ENCODE peak calls at places on chromosomes 7 and 10, in four cellular contexts. One of them, this sample, is unnamed.

GRCh38 chr10:97596101-97597055 is 6.9 kb downstream of the C10orf62 start:
- DNase-seq in T follicular helper cell: no peak
- DNase-seq in KBM-7: no peak
- DNase-seq in AG10803: peak; percentile 78
- DNase-seq in this sample: no peak

GRCh38 chr10:81874878-81875679 is at the start of gene NRG3:
- DNase-seq in T follicular helper cell: no peak
- DNase-seq in AG10803: no peak
- DNase-seq in KBM-7: no peak
- DNase-seq in this sample: no peak

GRCh38 chr7:151780626-151781025 is 96.3 kb downstream of the PRKAG2 start:
- DNase-seq in KBM-7: no peak
- DNase-seq in T follicular helper cell: no peak
- DNase-seq in AG10803: no peak
- DNase-seq in this sample: no peak

GRCh38 chr10:24731942-24732341 is 8.3 kb upstream of the ARHGAP21 start:
- DNase-seq in KBM-7: no peak
- DNase-seq in AG10803: no peak
- DNase-seq in T follicular helper cell: no peak
- DNase-seq in this sample: no peak

GRCh38 chr10:78741541-78741940 is 327.2 kb upstream of the ZMIZ1 start:
- DNase-seq in T follicular helper cell: no peak
- DNase-seq in KBM-7: peak; percentile 54
- DNase-seq in AG10803: peak; percentile 70
- DNase-seq in this sample: no peak

GRCh38 chr10:63866747-63867140 is 345.5 kb downstream of the REEP3 start:
- DNase-seq in T follicular helper cell: no peak
- DNase-seq in AG10803: no peak
- DNase-seq in KBM-7: peak; percentile 42
- DNase-seq in this sample: no peak

GRCh38 chr10:64682043-64682442 is 1160.8 kb downstream of the REEP3 start:
- DNase-seq in AG10803: no peak
- DNase-seq in T follicular helper cell: no peak
- DNase-seq in KBM-7: no peak
- DNase-seq in this sample: no peak

GRCh38 chr10:33509231-33509871 is 174.9 kb upstream of the NRP1 start:
- DNase-seq in KBM-7: peak; percentile 79
- DNase-seq in AG10803: peak; percentile 77
- DNase-seq in T follicular helper cell: no peak
- DNase-seq in this sample: no peak

GRCh38 chr10:96685297-96685696 is 35.0 kb downstream of the PIK3AP1 start:
- DNase-seq in KBM-7: no peak
- DNase-seq in AG10803: peak; percentile 44
- DNase-seq in T follicular helper cell: no peak
- DNase-seq in this sample: no peak

GRCh38 chr7:18288322-18289037 is 207.1 kb upstream of the HDAC9 start:
- DNase-seq in T follicular helper cell: no peak
- DNase-seq in KBM-7: no peak
- DNase-seq in AG10803: no peak
- DNase-seq in this sample: no peak

GRCh38 chr7:27992092-27992491 is 188.5 kb downstream of the JAZF1 start:
- DNase-seq in T follicular helper cell: no peak
- DNase-seq in KBM-7: no peak
- DNase-seq in AG10803: peak; percentile 56
- DNase-seq in this sample: no peak

GRCh38 chr7:154767194-154767593 is 235.7 kb downstream of the PAXIP1 start:
- DNase-seq in AG10803: no peak
- DNase-seq in KBM-7: no peak
- DNase-seq in T follicular helper cell: no peak
- DNase-seq in this sample: no peak

GRCh38 chr7:7439564-7439963 is 96.1 kb downstream of the COL28A1 start:
- DNase-seq in T follicular helper cell: no peak
- DNase-seq in AG10803: no peak
- DNase-seq in KBM-7: no peak
- DNase-seq in this sample: no peak

GRCh38 chr10:11150876-11151275 is 133.2 kb downstream of the CELF2 start:
- DNase-seq in KBM-7: no peak
- DNase-seq in AG10803: no peak
- DNase-seq in T follicular helper cell: peak; percentile 36
- DNase-seq in this sample: no peak

GRCh38 chr7:28754027-28754426 is 204.1 kb downstream of the TRIL start:
- DNase-seq in AG10803: peak; percentile 36
- DNase-seq in T follicular helper cell: no peak
- DNase-seq in KBM-7: no peak
- DNase-seq in this sample: no peak

GRCh38 chr10:62037166-62037831 is 135.8 kb downstream of the ARID5B start:
- DNase-seq in KBM-7: no peak
- DNase-seq in AG10803: peak; percentile 86
- DNase-seq in T follicular helper cell: no peak
- DNase-seq in this sample: no peak

GRCh38 chr10:71278691-71279588 is 40.1 kb upstream of the SLC29A3 start:
- DNase-seq in AG10803: no peak
- DNase-seq in KBM-7: no peak
- DNase-seq in T follicular helper cell: no peak
- DNase-seq in this sample: no peak

GRCh38 chr10:110414563-110415309 is 83.0 kb upstream of the DUSP5 start:
- DNase-seq in T follicular helper cell: peak; percentile 80
- DNase-seq in KBM-7: peak; percentile 89
- DNase-seq in AG10803: peak; percentile 45
- DNase-seq in this sample: peak; percentile 83

GRCh38 chr7:156473476-156474240 is 166.9 kb upstream of the RNF32 start:
- DNase-seq in KBM-7: peak; percentile 43
- DNase-seq in AG10803: no peak
- DNase-seq in T follicular helper cell: no peak
- DNase-seq in this sample: no peak

GRCh38 chr7:10889266-10889898 is 84.3 kb upstream of the PHF14 start:
- DNase-seq in KBM-7: peak; percentile 65
- DNase-seq in T follicular helper cell: peak; percentile 13
- DNase-seq in AG10803: peak; percentile 50
- DNase-seq in this sample: no peak

GRCh38 chr10:95121904-95122303 is 52.6 kb upstream of the CYP2C8 start:
- DNase-seq in T follicular helper cell: no peak
- DNase-seq in KBM-7: no peak
- DNase-seq in AG10803: peak; percentile 13
- DNase-seq in this sample: no peak

GRCh38 chr7:15607541-15608210 is 45.9 kb upstream of the AGMO start:
- DNase-seq in KBM-7: no peak
- DNase-seq in T follicular helper cell: no peak
- DNase-seq in AG10803: peak; percentile 28
- DNase-seq in this sample: no peak

GRCh38 chr7:9937944-9938631 is 1035.6 kb upstream of the PHF14 start:
- DNase-seq in T follicular helper cell: no peak
- DNase-seq in AG10803: no peak
- DNase-seq in KBM-7: no peak
- DNase-seq in this sample: no peak

GRCh38 chr7:112204072-112204775 is 2.0 kb downstream of the DOCK4 start:
- DNase-seq in T follicular helper cell: no peak
- DNase-seq in KBM-7: peak; percentile 47
- DNase-seq in AG10803: peak; percentile 13
- DNase-seq in this sample: no peak

GRCh38 chr7:148442933-148443332 is 147.6 kb upstream of the C7orf33 start:
- DNase-seq in AG10803: no peak
- DNase-seq in KBM-7: no peak
- DNase-seq in T follicular helper cell: no peak
- DNase-seq in this sample: no peak

GRCh38 chr7:155237730-155238129 is 59.9 kb upstream of the INSIG1 start:
- DNase-seq in KBM-7: no peak
- DNase-seq in T follicular helper cell: no peak
- DNase-seq in AG10803: no peak
- DNase-seq in this sample: no peak

GRCh38 chr7:924541-925231 is 29.8 kb downstream of the ADAP1 start:
- DNase-seq in T follicular helper cell: no peak
- DNase-seq in KBM-7: peak; percentile 31
- DNase-seq in AG10803: no peak
- DNase-seq in this sample: no peak

This sample was measured in T-helper 17 cell.